ENCODE peak calls at places on chromosomes 1 and 21, in six cellular contexts. E, R, F, C, Q and U are unnamed samples.

GRCh38 chr1:228321478-228321877 is 85.2 kb downstream of the TRIM11 start:
- DNase-seq in F (no peak), C (no peak), Q (no peak), E (no peak), R (no peak), U (no peak)

GRCh38 chr1:25553749-25554425 is 10.5 kb downstream of the LDLRAP1 start:
- DNase-seq in F (no peak), R (no peak), E (no peak), Q (no peak), C (no peak), U (no peak)

GRCh38 chr1:10744654-10745238 is 51.7 kb downstream of the CASZ1 start:
- DNase-seq in Q (no peak), F (no peak), E (no peak), R (peak), C (no peak), U (no peak)

GRCh38 chr1:39136635-39137034 is 67.9 kb upstream of the MACF1 start:
- DNase-seq in R (no peak), Q (no peak), C (no peak), F (no peak), E (no peak), U (no peak)

GRCh38 chr1:232306269-232306911 is 323.5 kb downstream of the SIPA1L2 start:
- DNase-seq in R (peak), E (peak), F (peak), Q (no peak), C (no peak), U (no peak)

GRCh38 chr1:64861611-64862010 is 104.7 kb downstream of the JAK1 start:
- DNase-seq in R (no peak), F (no peak), Q (no peak), E (peak), C (no peak), U (no peak)

GRCh38 chr1:90713741-90714509 is 3.2 kb downstream of the BARHL2 start:
- DNase-seq in F (no peak), R (no peak), Q (no peak), E (no peak), C (no peak), U (no peak)

GRCh38 chr1:1619917-1620361 is 4.6 kb downstream of the MIB2 start:
- DNase-seq in R (peak), Q (no peak), F (peak), E (no peak), C (no peak), U (no peak)

GRCh38 chr1:9653195-9653782 is 1.8 kb downstream of the PIK3CD start:
- DNase-seq in E (no peak), R (no peak), F (no peak), Q (no peak), C (no peak), U (no peak)

GRCh38 chr1:9655836-9656235 is 4.3 kb downstream of the PIK3CD start:
- DNase-seq in E (no peak), F (no peak), Q (no peak), C (no peak), R (no peak), U (no peak)

GRCh38 chr1:9655127-9655723 is 3.7 kb downstream of the PIK3CD start:
- DNase-seq in F (no peak), Q (no peak), C (no peak), E (no peak), R (no peak), U (no peak)

GRCh38 chr1:9652379-9653194 is 1.1 kb downstream of the PIK3CD start:
- DNase-seq in E (peak), F (no peak), C (peak), R (peak), Q (no peak), U (peak)

GRCh38 chr1:9653783-9654517 is 2.4 kb downstream of the PIK3CD start:
- DNase-seq in E (no peak), Q (no peak), F (no peak), C (no peak), R (no peak), U (no peak)
- H3K4me3 ChIP-seq in E (no peak), Q (no peak), F (no peak), C (no peak), R (peak), U (no peak)

GRCh38 chr1:32150847-32151246 is 28.6 kb upstream of the TXLNA start:
- DNase-seq in C (no peak), Q (no peak), E (no peak), F (no peak), R (no peak), U (no peak)
- H3K4me3 ChIP-seq in C (no peak), Q (no peak), E (no peak), F (no peak), R (no peak), U (no peak)

GRCh38 chr1:150981805-150982712 is at the start of gene ANXA9:
- DNase-seq in F (no peak), E (peak), R (no peak), C (no peak), Q (no peak), U (no peak)
- H3K4me3 ChIP-seq in F (no peak), E (no peak), R (no peak), C (no peak), Q (no peak), U (no peak)

GRCh38 chr21:42959754-42960153 is 14.6 kb upstream of the PKNOX1 start:
- DNase-seq in Q (no peak), R (no peak), F (peak), E (no peak), C (no peak), U (no peak)
- H3K4me3 ChIP-seq in Q (no peak), R (no peak), F (no peak), E (no peak), C (no peak), U (no peak)

GRCh38 chr1:205452364-205452763 is 3.5 kb downstream of the BLACAT1 start:
- DNase-seq in C (no peak), E (no peak), F (no peak), R (no peak), Q (no peak), U (no peak)
- H3K4me3 ChIP-seq in C (no peak), E (no peak), F (no peak), R (no peak), Q (no peak), U (no peak)